ENCODE peak calls at places on chromosomes 11 and 22, in four cellular contexts. D is IMR-90, Q is K562, Y is HepG2. P is an unnamed sample.

GRCh38 chr11:63837027-63837688 is 1.8 kb upstream of the MARK2 start:
- DNase-seq in D (peak), Q (peak), Y (peak), P (peak)

GRCh38 chr11:12094872-12095800 is 15.3 kb upstream of the MICAL2 start:
- DNase-seq in D (no peak), Q (peak), Y (no peak), P (no peak)

GRCh38 chr11:112255075-112255739 is 5.5 kb downstream of the PLET1 start:
- DNase-seq in D (peak), Q (peak), Y (peak), P (no peak)

GRCh38 chr11:83779876-83780275 is 493.7 kb upstream of the CCDC90B start:
- DNase-seq in D (no peak), Q (no peak), Y (no peak), P (no peak)

GRCh38 chr11:76455331-76455730 is 10.5 kb downstream of the EMSY start:
- DNase-seq in D (peak), Q (no peak), Y (no peak), P (no peak)

GRCh38 chr11:119417726-119418540 is 5.0 kb downstream of the THY1 start:
- DNase-seq in D (peak), Q (no peak), Y (no peak), P (no peak)

GRCh38 chr11:58178444-58178843 is 10.4 kb upstream of the OR9Q2 start:
- DNase-seq in D (no peak), Q (no peak), Y (no peak), P (no peak)

GRCh38 chr22:41447435-41448188 is 1.0 kb upstream of the TOB2 start:
- DNase-seq in D (peak), Q (peak), Y (peak), P (no peak)

GRCh38 chr11:66287256-66288137 is 1.4 kb downstream of the YIF1A start:
- DNase-seq in D (no peak), Q (no peak), Y (no peak), P (no peak)

GRCh38 chr11:12199231-12199948 is 89.0 kb downstream of the MICAL2 start:
- DNase-seq in D (no peak), Q (no peak), Y (no peak), P (no peak)

GRCh38 chr22:19178065-19178658 is 374 bp downstream of the SLC25A1 start:
- DNase-seq in D (peak), Q (peak), Y (peak), P (peak)

GRCh38 chr11:62854825-62855570 is 15.6 kb upstream of the WDR74 start:
- DNase-seq in D (no peak), Q (peak), Y (no peak), P (no peak)

GRCh38 chr11:17277024-17277584 is 565 bp downstream of the NUCB2 start:
- DNase-seq in D (peak), Q (no peak), Y (no peak), P (peak)

GRCh38 chr11:44017443-44018126 is 30.2 kb upstream of the ACCSL start:
- DNase-seq in D (no peak), Q (no peak), Y (no peak), P (no peak)

GRCh38 chr11:124150684-124151083 is 32.5 kb upstream of the OR10D3 start:
- DNase-seq in D (no peak), Q (no peak), Y (no peak), P (no peak)

GRCh38 chr11:109939176-109939810 is 153.9 kb upstream of the ZC3H12C start:
- DNase-seq in D (peak), Q (peak), Y (peak), P (peak)

GRCh38 chr11:40337118-40337517 is 1122.3 kb downstream of the LRRC4C start:
- DNase-seq in D (peak), Q (no peak), Y (no peak), P (no peak)

GRCh38 chr11:121914508-121914907 is 201.5 kb downstream of the BLID start:
- DNase-seq in D (no peak), Q (no peak), Y (no peak), P (no peak)

GRCh38 chr11:122732342-122733300 is 77.1 kb downstream of the UBASH3B start:
- DNase-seq in D (no peak), Q (no peak), Y (peak), P (no peak)

GRCh38 chr11:3959918-3960295 is 104.4 kb downstream of the STIM1 start:
- DNase-seq in D (peak), Q (no peak), Y (no peak), P (no peak)

GRCh38 chr11:117010808-117011540 is 87.3 kb downstream of the SIK3 start:
- DNase-seq in D (peak), Q (no peak), Y (no peak), P (peak)

GRCh38 chr11:132260636-132261035 is 890.2 kb downstream of the NTM start:
- DNase-seq in D (no peak), Q (no peak), Y (no peak), P (no peak)

GRCh38 chr11:46520971-46521745 is 72.7 kb downstream of the AMBRA1 start:
- DNase-seq in D (peak), Q (no peak), Y (no peak), P (no peak)

GRCh38 chr11:69943506-69943905 is 124.3 kb upstream of the FGF3 start:
- DNase-seq in D (no peak), Q (no peak), Y (no peak), P (no peak)

GRCh38 chr11:104402812-104403521 is 239.0 kb upstream of the PDGFD start:
- DNase-seq in D (no peak), Q (no peak), Y (no peak), P (no peak)

GRCh38 chr22:38153821-38154562 is 27.6 kb downstream of the PLA2G6 start:
- DNase-seq in D (no peak), Q (no peak), Y (peak), P (no peak)

GRCh38 chr11:96648991-96649390 is 259.2 kb downstream of the JRKL start:
- DNase-seq in D (no peak), Q (no peak), Y (no peak), P (no peak)

GRCh38 chr22:47162865-47163264 is 400.4 kb downstream of the TBC1D22A start:
- DNase-seq in D (no peak), Q (no peak), Y (no peak), P (no peak)

GRCh38 chr22:46934746-46935491 is 172.5 kb downstream of the TBC1D22A start:
- DNase-seq in D (peak), Q (peak), Y (peak), P (peak)

DNA sequence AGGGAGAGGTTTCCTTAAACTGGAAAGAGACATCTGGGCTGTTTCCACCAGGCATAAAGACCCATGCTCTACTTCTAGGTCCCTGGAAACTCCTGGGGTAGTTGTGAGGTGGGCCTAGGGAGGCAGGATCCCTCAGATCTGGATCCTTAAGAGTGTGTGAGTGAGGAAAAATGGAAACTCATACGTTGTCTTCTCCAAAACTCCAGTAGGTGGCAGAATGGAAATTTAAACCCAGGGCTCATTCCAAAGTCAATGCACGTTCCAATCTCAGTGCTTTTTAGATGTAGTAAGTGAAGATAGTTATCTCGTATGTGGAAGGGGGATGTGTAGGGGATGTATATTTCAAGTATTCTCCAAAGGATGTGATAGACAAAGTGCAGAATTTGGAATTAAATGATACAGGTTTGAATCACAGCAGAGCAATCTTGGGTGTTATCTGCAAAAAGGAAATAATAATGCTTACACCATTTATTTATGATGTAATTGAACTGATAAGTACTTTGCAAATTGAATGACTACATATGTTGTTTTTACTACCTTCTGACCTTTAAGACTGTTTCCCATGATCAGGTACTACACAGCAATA is 13.1 kb upstream of the MMP1 start:
- DNase-seq in D (peak), Q (no peak), Y (peak), P (peak)
- TF ChIP-seq MAFK in D (no peak), Q (no peak), Y (no peak), P (no peak)

GRCh38 chr11:81331073-81331472 is 1402.6 kb downstream of the FAM181B start:
- DNase-seq in D (no peak), Q (no peak), Y (no peak), P (no peak)

GRCh38 chr11:81331611-81332205 is 1402.0 kb downstream of the FAM181B start:
- DNase-seq in D (no peak), Q (no peak), Y (no peak), P (no peak)
- TF ChIP-seq BHLHE40 in D (no peak), Q (no peak), Y (no peak), P (no peak)

DNA sequence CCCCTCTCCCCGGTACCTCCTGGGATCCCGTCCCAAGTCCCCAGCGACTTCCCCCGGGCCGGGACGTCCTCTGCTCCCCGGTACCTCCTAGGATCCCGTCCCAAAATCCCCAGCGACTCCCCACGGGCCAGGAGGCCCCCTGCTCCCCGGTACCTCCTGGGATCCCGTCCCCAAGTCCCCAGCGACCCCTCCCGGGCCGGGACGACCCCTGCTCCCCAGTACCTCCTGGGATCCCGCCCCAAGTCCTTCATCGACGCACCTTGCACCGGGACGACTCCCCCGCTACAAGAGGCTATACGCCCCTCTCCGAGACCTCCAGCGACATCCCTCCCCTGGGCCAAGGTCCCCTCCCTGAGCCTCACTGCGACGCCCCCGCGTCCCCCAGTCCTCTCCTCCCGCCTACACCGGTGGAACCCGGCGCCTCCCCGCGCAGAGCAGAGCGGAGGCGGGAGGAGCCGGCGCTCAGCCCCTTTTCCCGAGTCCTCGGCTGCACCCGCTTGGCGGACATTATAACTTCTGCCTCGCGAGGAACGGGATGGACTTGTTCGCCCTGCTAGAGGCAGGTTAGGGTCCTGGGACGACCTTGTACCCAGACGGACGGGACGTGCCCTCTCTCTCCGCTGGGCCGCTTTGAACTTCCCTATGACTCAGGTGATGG is 912 bp downstream of the KREMEN1 start:
- DNase-seq in D (no peak), Q (peak), Y (peak), P (no peak)
- TF ChIP-seq MAFK in D (no peak), Q (no peak), Y (no peak), P (no peak)

DNA sequence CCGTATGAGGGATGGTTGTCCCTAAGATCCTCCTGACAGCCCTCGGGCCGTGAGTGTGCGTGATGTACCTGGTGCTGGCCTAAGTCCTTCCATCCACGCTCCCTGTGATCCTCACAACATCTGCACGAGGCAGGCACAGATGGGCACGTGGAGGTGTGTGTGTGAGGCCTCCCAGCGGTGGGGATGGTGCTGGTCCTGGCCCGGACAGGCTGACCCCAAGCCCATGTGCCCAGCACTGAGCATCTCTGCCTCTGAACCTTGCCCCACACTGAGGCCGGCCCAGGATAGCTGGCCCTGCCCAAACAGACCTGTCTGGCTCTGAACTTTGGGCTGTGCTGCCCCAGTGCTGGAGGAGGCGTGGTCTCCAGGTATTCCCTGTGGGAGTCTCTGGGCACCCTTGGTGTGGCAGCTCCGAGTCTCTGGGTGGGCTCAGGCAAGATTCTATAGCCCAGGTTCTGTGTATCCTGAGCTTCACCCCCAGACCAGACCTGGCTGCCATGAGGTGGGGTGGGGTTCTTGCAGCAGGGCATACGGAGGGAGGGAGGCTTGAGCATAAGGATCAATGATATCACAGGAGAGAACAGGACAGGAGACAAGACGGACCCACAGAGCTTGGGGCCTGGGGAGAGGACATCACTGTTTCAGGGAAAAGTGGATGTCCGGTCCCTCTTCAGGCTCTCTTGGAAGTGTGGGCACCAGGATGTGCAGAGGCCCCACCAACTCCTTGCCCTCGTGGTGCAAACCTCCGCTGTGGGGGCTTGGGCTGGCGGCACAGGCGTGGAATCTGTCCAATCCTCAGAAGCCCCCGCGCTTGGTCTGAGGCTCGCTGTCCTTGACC is 881.8 kb downstream of the BRD1 start:
- DNase-seq in D (no peak), Q (no peak), Y (peak), P (no peak)
- TF ChIP-seq BHLHE40 in D (no peak), Q (no peak), Y (no peak), P (no peak)

DNA sequence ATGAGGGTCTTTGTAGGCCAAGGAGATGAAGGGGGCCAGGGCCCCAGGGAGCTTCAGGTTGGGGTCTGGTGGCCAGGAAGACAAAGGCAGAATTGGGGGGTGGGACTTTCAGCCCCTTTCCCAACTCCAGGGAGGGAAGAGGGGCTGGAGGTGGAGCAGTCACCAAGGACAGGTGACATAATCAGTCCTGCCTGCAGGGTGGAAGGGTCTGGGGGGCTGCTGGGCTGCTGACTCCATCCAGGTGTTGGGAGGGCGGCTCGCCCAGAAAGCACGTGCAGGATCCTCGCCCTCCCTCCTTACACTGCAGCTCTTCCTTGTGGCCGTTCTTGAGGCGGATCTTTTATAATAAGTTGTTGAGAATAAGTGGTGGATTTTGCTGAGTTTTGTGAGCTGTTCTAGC is 1491.1 kb downstream of the TBC1D22A start:
- DNase-seq in D (no peak), Q (no peak), Y (no peak), P (no peak)
- TF ChIP-seq MAFK in D (no peak), Q (no peak), Y (no peak), P (no peak)

P was measured in A549.